ENCODE peak calls at places on chromosomes 3 and 15, in six cellular contexts. D is activated B cell treated with CpG ODN at 0.5 μM for 24 hours, O is H9, H is cardiac fibroblast, Y is GM12864, U is thyroid gland. W is an unnamed sample.

GRCh38 chr15:74242296-74242929 is 6.3 kb downstream of the CCDC33 start:
- DNase-seq in O (no peak), D (no peak), U (peak), H (peak), Y (no peak), W (no peak)

GRCh38 chr3:114758828-114759709 is 388.0 kb downstream of the ZBTB20 start:
- DNase-seq in H (peak), U (no peak), O (no peak), Y (no peak), D (no peak), W (no peak)

GRCh38 chr15:57866149-57866736 is 159.7 kb downstream of the POLR2M start:
- DNase-seq in O (peak), Y (peak), D (peak), U (peak), H (peak), W (peak)

GRCh38 chr15:49314729-49315128 is 108.3 kb upstream of the FGF7 start:
- DNase-seq in O (no peak), D (no peak), H (no peak), Y (no peak), U (no peak), W (no peak)

GRCh38 chr3:37628711-37629301 is 232.9 kb upstream of the CTDSPL start:
- DNase-seq in O (no peak), D (no peak), U (no peak), Y (no peak), H (no peak), W (no peak)

GRCh38 chr3:31532587-31533168 is at the start of gene STT3B:
- DNase-seq in O (peak), H (peak), D (no peak), Y (peak), U (peak), W (peak)

GRCh38 chr3:24734019-24734418 is 239.4 kb upstream of the THRB start:
- DNase-seq in O (no peak), U (no peak), Y (no peak), H (no peak), D (no peak), W (no peak)

GRCh38 chr3:184541886-184542562 is 19.6 kb upstream of the EPHB3 start:
- DNase-seq in D (no peak), O (peak), H (no peak), Y (no peak), U (no peak), W (peak)

GRCh38 chr3:6921041-6921440 is 60.1 kb downstream of the GRM7 start:
- DNase-seq in U (no peak), D (no peak), H (no peak), O (no peak), Y (no peak), W (no peak)

GRCh38 chr3:151047636-151048035 is 37.8 kb upstream of the MED12L start:
- DNase-seq in D (no peak), O (no peak), Y (no peak), U (no peak), H (peak), W (no peak)

GRCh38 chr3:158718490-158719170 is 13.6 kb downstream of the RARRES1 start:
- DNase-seq in U (no peak), H (peak), O (no peak), D (no peak), Y (no peak), W (no peak)

DNA sequence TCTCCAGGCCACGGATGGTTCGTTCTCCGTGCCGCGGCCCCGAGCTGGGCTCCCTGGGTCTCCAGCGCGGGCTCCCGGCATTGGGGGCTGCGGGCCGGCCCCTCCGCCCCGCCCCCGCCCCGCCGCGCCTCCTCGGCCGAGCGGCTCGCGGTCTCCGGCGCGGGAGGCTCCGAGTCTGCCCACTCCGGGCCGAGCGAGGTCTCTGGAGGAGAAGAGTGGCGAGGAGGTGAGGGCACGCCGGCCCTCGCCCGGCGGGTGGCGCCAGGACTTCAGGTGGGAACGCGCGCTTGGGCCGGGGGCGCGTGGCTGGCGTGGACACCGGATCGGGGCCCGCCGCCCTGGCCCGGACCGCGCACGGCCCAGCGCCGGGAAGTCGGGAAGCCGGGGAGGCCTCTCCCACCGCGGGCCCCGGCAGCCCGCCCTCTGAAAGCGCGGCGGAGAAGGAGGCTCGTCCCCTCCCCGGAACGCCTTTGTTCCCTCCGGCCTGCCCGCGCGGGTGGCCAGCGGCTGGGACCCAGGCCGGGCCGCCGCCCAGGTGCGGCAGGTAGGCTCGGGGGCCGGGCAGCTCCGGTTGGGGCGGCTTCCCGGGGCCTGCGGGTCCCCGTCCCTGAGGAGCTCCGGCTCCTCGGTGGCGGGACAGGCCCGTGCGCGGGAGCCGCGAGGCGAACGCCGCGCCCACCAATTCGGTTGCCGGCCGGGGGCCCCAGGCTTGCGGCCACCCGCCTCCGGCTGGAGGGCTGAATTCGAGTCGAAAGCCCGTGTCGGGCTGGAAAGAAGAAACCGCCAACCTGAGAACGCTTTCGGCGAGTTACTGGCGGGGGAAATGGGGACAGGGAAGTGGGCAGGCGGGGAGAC is 1.1 kb downstream of the B3GNT5 start:
- DNase-seq in O (no peak), U (peak), D (peak), Y (no peak), H (peak), W (peak)
- TF ChIP-seq CTCF in O (no peak), U (no peak), D (no peak), Y (no peak), H (no peak), W (peak)

GRCh38 chr15:32028921-32029320 is 1.4 kb upstream of the CHRNA7 start:
- DNase-seq in D (no peak), Y (no peak), U (no peak), H (no peak), O (peak), W (no peak)

GRCh38 chr15:32030795-32031194 is 480 bp downstream of the CHRNA7 start:
- DNase-seq in D (no peak), O (peak), U (peak), H (no peak), Y (no peak), W (peak)

GRCh38 chr15:32033186-32033890 is 3.0 kb downstream of the CHRNA7 start:
- DNase-seq in D (no peak), Y (no peak), U (no peak), O (no peak), H (no peak), W (no peak)

GRCh38 chr15:32029409-32029861 is 880 bp upstream of the CHRNA7 start:
- DNase-seq in U (peak), O (peak), D (no peak), Y (no peak), H (no peak), W (no peak)

GRCh38 chr15:32029862-32030781 is at the start of gene CHRNA7:
- DNase-seq in Y (no peak), H (peak), D (no peak), U (peak), O (peak), W (peak)
- TF ChIP-seq CTCF in Y (peak), H (no peak), D (no peak), U (no peak), O (peak), W (no peak)

DNA sequence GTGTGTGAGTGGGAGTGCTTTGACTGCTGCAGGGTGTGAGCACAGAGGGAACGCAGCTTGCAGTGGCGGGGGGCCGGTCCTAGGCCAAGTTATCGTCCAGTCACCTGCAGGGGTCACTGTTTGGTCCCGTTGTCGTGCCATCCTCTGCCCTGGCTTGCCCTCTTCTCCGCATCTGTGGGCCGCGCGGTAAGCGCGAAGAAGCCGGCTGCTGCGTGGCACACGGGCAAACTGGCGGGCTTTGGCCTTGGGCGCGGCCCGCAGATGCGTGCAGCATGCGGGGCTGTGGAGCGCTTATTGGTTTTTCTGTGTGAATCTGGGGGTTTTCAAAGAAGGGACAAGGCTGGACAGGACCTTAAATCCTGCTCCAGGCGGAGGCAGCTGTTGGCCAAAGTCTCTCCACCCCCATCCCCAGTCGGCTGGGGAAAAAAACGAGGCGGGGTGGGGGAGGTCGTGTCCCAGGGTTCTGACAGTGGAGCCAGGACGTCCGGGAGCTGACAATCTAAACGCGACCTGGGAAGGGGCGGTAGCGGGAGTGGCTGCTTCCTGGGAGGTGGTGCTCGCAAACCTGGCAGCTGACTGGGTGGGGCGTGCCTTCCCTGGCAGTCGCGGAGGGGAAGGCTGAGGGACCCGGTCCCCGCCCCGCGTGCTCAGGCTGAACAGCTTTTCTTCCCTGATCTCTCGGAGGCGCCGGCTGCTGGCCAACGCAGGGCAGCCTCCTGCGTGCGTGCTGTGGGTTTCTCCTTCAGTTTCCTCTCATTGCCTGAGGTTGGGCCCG is 39.7 kb upstream of the VEPH1 start:
- DNase-seq in O (peak), U (peak), D (no peak), H (peak), Y (no peak), W (no peak)
- TF ChIP-seq CTCF in O (peak), U (no peak), D (no peak), H (peak), Y (no peak), W (no peak)

GRCh38 chr15:29821416-29822099 is 710 bp downstream of the TJP1 start:
- DNase-seq in D (no peak), H (peak), U (peak), O (peak), Y (no peak), W (peak)
- TF ChIP-seq CTCF in D (no peak), H (peak), U (no peak), O (no peak), Y (no peak), W (no peak)